ENCODE peak calls at places on chromosomes 12 and 14, in six cellular contexts. One of them, this sample, is unnamed.

GRCh38 chr14:101636081-101636560 is 74.8 kb downstream of the DIO3 start:
- DNase-seq in PC-3: no peak
- DNase-seq in DND-41: no peak
- DNase-seq in GM23248: no peak
- DNase-seq in CD8-positive, alpha-beta T cell: no peak
- DNase-seq in HCT116: no peak
- DNase-seq in this sample: no peak

GRCh38 chr14:102949801-102950451 is 27.5 kb downstream of the AMN start:
- DNase-seq in HCT116: no peak
- DNase-seq in CD8-positive, alpha-beta T cell: no peak
- DNase-seq in DND-41: no peak
- DNase-seq in PC-3: peak; percentile 21
- DNase-seq in GM23248: peak; percentile 25
- DNase-seq in this sample: no peak

GRCh38 chr14:66496188-66496807 is 10.1 kb downstream of the CCDC196 start:
- DNase-seq in GM23248: peak; percentile 9
- DNase-seq in PC-3: no peak
- DNase-seq in CD8-positive, alpha-beta T cell: no peak
- DNase-seq in DND-41: no peak
- DNase-seq in HCT116: no peak
- DNase-seq in this sample: no peak

GRCh38 chr12:124388679-124389536 is 94.0 kb downstream of the RFLNA start:
- DNase-seq in PC-3: peak; percentile 79
- DNase-seq in CD8-positive, alpha-beta T cell: peak; percentile 84
- DNase-seq in GM23248: peak; percentile 95
- DNase-seq in HCT116: no peak
- DNase-seq in DND-41: no peak
- DNase-seq in this sample: peak; percentile 95

GRCh38 chr14:106044949-106045596 is 518.7 kb downstream of the TMEM121 start:
- DNase-seq in DND-41: peak; percentile 85
- DNase-seq in GM23248: peak; percentile 40
- DNase-seq in CD8-positive, alpha-beta T cell: peak; percentile 85
- DNase-seq in PC-3: no peak
- DNase-seq in HCT116: peak; percentile 36
- DNase-seq in this sample: no peak

GRCh38 chr12:84596276-84596675 is 316.3 kb downstream of the SLC6A15 start:
- DNase-seq in GM23248: no peak
- DNase-seq in CD8-positive, alpha-beta T cell: no peak
- DNase-seq in HCT116: no peak
- DNase-seq in DND-41: no peak
- DNase-seq in PC-3: no peak
- DNase-seq in this sample: no peak

GRCh38 chr14:90785474-90785873 is 30.8 kb downstream of the TTC7B start:
- DNase-seq in HCT116: peak; percentile 12
- DNase-seq in GM23248: peak; percentile 24
- DNase-seq in PC-3: peak; percentile 22
- DNase-seq in CD8-positive, alpha-beta T cell: no peak
- DNase-seq in DND-41: no peak
- DNase-seq in this sample: peak; percentile 74

GRCh38 chr12:56237552-56237951 is 7.7 kb downstream of the SLC39A5 start:
- DNase-seq in HCT116: no peak
- DNase-seq in GM23248: no peak
- DNase-seq in DND-41: no peak
- DNase-seq in CD8-positive, alpha-beta T cell: no peak
- DNase-seq in PC-3: no peak
- DNase-seq in this sample: peak; percentile 70

GRCh38 chr14:33631021-33631420 is 319.9 kb downstream of the EGLN3 start:
- DNase-seq in PC-3: no peak
- DNase-seq in GM23248: peak; percentile 58
- DNase-seq in HCT116: no peak
- DNase-seq in CD8-positive, alpha-beta T cell: no peak
- DNase-seq in DND-41: no peak
- DNase-seq in this sample: no peak

GRCh38 chr14:54354096-54354495 is 42.7 kb upstream of the CDKN3 start:
- DNase-seq in DND-41: no peak
- DNase-seq in GM23248: no peak
- DNase-seq in HCT116: no peak
- DNase-seq in PC-3: peak; percentile 72
- DNase-seq in CD8-positive, alpha-beta T cell: no peak
- DNase-seq in this sample: no peak

GRCh38 chr14:31926652-31927347 is 150.3 kb upstream of the ARHGAP5 start:
- DNase-seq in DND-41: no peak
- DNase-seq in HCT116: no peak
- DNase-seq in GM23248: no peak
- DNase-seq in CD8-positive, alpha-beta T cell: no peak
- DNase-seq in PC-3: no peak
- DNase-seq in this sample: no peak

GRCh38 chr12:131281016-131281415 is 327.3 kb downstream of the ADGRD1 start:
- DNase-seq in HCT116: no peak
- DNase-seq in GM23248: no peak
- DNase-seq in PC-3: no peak
- DNase-seq in CD8-positive, alpha-beta T cell: no peak
- DNase-seq in DND-41: no peak
- DNase-seq in this sample: no peak

GRCh38 chr14:69012251-69012953 is 33.3 kb upstream of the ACTN1 start:
- DNase-seq in DND-41: no peak
- DNase-seq in GM23248: peak; percentile 53
- DNase-seq in HCT116: no peak
- DNase-seq in PC-3: no peak
- DNase-seq in CD8-positive, alpha-beta T cell: no peak
- DNase-seq in this sample: no peak

GRCh38 chr14:100696590-100696989 is 30.1 kb upstream of the DLK1 start:
- DNase-seq in GM23248: peak; percentile 20
- DNase-seq in HCT116: no peak
- DNase-seq in CD8-positive, alpha-beta T cell: no peak
- DNase-seq in PC-3: no peak
- DNase-seq in DND-41: no peak
- DNase-seq in this sample: no peak

GRCh38 chr12:55132816-55133215 is 6.6 kb downstream of the OR9K2 start:
- DNase-seq in DND-41: no peak
- DNase-seq in GM23248: no peak
- DNase-seq in HCT116: no peak
- DNase-seq in PC-3: peak; percentile 9
- DNase-seq in CD8-positive, alpha-beta T cell: no peak
- DNase-seq in this sample: no peak

GRCh38 chr12:66823857-66824570 is 145.1 kb upstream of the GRIP1 start:
- DNase-seq in PC-3: peak; percentile 97
- DNase-seq in DND-41: no peak
- DNase-seq in CD8-positive, alpha-beta T cell: no peak
- DNase-seq in HCT116: no peak
- DNase-seq in GM23248: no peak
- DNase-seq in this sample: no peak

GRCh38 chr14:75690010-75690409 is 29.0 kb downstream of the TTLL5 start:
- DNase-seq in DND-41: no peak
- DNase-seq in GM23248: no peak
- DNase-seq in PC-3: no peak
- DNase-seq in HCT116: no peak
- DNase-seq in CD8-positive, alpha-beta T cell: no peak
- DNase-seq in this sample: no peak

GRCh38 chr14:95829321-95829720 is 47.3 kb upstream of the TUNAR start:
- DNase-seq in HCT116: no peak
- DNase-seq in GM23248: no peak
- DNase-seq in DND-41: no peak
- DNase-seq in CD8-positive, alpha-beta T cell: no peak
- DNase-seq in PC-3: no peak
- DNase-seq in this sample: no peak

GRCh38 chr12:47817272-47818006 is 2.3 kb downstream of the HDAC7 start:
- DNase-seq in CD8-positive, alpha-beta T cell: no peak
- DNase-seq in DND-41: peak; percentile 41
- DNase-seq in PC-3: no peak
- DNase-seq in GM23248: peak; percentile 68
- DNase-seq in HCT116: no peak
- DNase-seq in this sample: peak; percentile 66

GRCh38 chr14:35810963-35811362 is 1.9 kb upstream of the RALGAPA1 start:
- DNase-seq in GM23248: no peak
- DNase-seq in HCT116: no peak
- DNase-seq in DND-41: no peak
- DNase-seq in CD8-positive, alpha-beta T cell: no peak
- DNase-seq in PC-3: no peak
- DNase-seq in this sample: no peak

GRCh38 chr14:35809597-35809996 is 502 bp upstream of the RALGAPA1 start:
- DNase-seq in DND-41: no peak
- DNase-seq in CD8-positive, alpha-beta T cell: no peak
- DNase-seq in HCT116: no peak
- DNase-seq in GM23248: no peak
- DNase-seq in PC-3: no peak
- DNase-seq in this sample: no peak

GRCh38 chr14:35806006-35806907 is 2.8 kb downstream of the RALGAPA1 start:
- DNase-seq in CD8-positive, alpha-beta T cell: no peak
- DNase-seq in HCT116: no peak
- DNase-seq in PC-3: no peak
- DNase-seq in GM23248: no peak
- DNase-seq in DND-41: no peak
- DNase-seq in this sample: no peak

GRCh38 chr14:35808076-35808657 is 928 bp downstream of the RALGAPA1 start:
- DNase-seq in CD8-positive, alpha-beta T cell: no peak
- DNase-seq in HCT116: no peak
- DNase-seq in GM23248: peak; percentile 69
- DNase-seq in PC-3: peak; percentile 67
- DNase-seq in DND-41: peak; percentile 33
- DNase-seq in this sample: peak; percentile 51

DNA sequence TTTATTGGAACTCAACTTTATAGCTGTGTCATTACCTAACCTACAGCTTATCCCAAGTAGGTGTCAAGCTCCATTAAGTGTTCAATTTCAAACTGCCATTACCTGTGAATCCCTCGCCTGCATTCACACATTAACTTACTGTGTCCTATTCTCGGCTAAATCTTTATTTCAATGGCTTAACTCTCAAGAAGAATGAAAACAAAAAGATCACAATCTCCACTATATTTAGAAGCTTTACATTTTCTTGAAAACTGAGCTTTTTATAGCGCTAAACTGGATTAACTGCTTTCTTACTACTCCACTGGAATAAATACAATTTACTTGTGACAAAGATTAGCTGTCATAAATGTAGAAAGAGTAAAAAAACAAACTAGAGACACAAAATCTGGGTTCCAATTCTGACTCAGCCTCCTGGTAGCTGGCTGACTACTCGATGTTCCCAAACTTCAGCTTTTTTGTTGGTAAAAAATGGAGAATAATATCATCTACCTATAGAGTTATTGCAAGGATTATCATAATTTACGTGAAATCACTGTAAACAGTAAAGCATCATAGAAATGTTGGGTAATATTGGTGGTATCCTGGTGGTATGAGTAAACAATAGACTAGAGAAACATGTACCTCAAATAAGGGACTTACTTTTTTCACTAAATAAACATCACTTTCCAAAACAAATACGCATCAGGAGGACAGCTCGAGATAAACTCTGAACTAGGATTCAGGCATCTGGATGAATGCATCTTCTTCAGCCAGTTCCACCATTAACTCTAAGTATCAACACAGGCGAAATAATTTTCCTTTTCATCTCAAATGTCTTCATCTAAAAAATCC is 1.7 kb downstream of the RALGAPA1 start:
- DNase-seq in CD8-positive, alpha-beta T cell: no peak
- DNase-seq in DND-41: no peak
- DNase-seq in GM23248: peak; percentile 4
- DNase-seq in PC-3: no peak
- DNase-seq in HCT116: no peak
- DNase-seq in this sample: no peak
- H3K4me3 ChIP-seq in CD8-positive, alpha-beta T cell: peak overlapping the region; percentile 10
- H3K4me3 ChIP-seq in DND-41: no peak overlapping the region
- H3K4me3 ChIP-seq in GM23248: peak overlapping the region; percentile 87
- H3K4me3 ChIP-seq in PC-3: peak overlapping the region; percentile 71
- H3K4me3 ChIP-seq in HCT116: peak overlapping the region; percentile 81
- H3K4me3 ChIP-seq in this sample: no peak overlapping the region

GRCh38 chr12:4293299-4293941 is 19.9 kb downstream of the CCND2 start:
- DNase-seq in PC-3: no peak
- DNase-seq in HCT116: no peak
- DNase-seq in DND-41: no peak
- DNase-seq in CD8-positive, alpha-beta T cell: peak; percentile 36
- DNase-seq in GM23248: no peak
- DNase-seq in this sample: peak; percentile 16
- H3K36me3 ChIP-seq in PC-3: no peaks in the 10 kb centered on the region
- H3K36me3 ChIP-seq in HCT116: no peaks in the 10 kb centered on the region
- H3K36me3 ChIP-seq in DND-41: no peaks in the 10 kb centered on the region
- H3K36me3 ChIP-seq in CD8-positive, alpha-beta T cell: peaks cover 61% of the 10 kb centered on the region
- H3K36me3 ChIP-seq in GM23248: no peaks in the 10 kb centered on the region
- H3K36me3 ChIP-seq in this sample: peaks cover 47% of the 10 kb centered on the region

DNA sequence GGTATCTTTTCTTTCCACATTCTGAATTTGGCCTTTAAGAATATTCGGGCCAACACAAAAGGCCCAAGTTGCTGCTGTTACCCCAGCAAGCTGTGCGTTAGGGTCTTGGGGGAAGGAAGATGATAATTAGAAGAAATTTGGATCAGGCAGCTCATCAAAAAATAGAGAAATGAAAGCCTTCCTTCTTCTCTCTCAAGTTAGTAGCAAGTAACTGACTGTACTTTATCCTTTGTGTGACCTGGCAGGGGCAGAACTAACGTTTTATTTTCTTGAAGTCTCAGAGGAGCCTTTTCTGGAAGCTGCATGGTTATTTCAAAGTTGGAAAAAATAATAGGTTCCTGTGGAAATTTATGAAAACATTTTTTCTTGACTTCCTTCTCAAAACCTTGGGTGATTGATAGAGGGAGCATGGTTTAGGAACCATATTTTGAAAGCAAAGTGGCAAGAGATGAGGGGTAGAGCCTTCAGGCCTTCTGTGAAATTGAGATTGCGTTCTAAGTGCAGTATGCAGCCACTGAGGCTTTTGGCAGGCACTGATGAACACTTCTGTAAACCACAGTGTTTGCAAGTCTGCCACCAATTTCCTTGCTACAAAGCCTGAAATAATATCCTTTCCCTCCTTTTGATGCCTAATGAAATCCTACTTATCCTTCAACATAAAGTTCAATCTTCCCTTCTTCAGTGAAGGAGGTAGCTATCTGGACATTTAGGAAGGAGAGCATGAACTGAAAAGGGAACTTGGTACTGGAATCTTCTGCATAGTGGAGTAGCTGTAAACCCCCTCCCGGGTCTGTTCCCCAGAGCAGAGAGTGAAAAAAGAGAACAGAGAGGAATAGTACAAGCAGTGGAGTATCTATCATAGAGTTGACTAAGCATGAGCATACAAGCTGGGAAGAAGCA is 123.2 kb downstream of the FGD4 start:
- DNase-seq in PC-3: no peak
- DNase-seq in CD8-positive, alpha-beta T cell: no peak
- DNase-seq in HCT116: no peak
- DNase-seq in GM23248: no peak
- DNase-seq in DND-41: no peak
- DNase-seq in this sample: no peak
- H3K4me3 ChIP-seq in PC-3: no peak overlapping the region
- H3K4me3 ChIP-seq in CD8-positive, alpha-beta T cell: no peak overlapping the region
- H3K4me3 ChIP-seq in HCT116: no peak overlapping the region
- H3K4me3 ChIP-seq in GM23248: no peak overlapping the region
- H3K4me3 ChIP-seq in DND-41: no peak overlapping the region
- H3K4me3 ChIP-seq in this sample: no peak overlapping the region

GRCh38 chr12:50452795-50453194 is 52.0 kb upstream of the DIP2B start:
- DNase-seq in DND-41: no peak
- DNase-seq in GM23248: no peak
- DNase-seq in CD8-positive, alpha-beta T cell: no peak
- DNase-seq in PC-3: no peak
- DNase-seq in HCT116: no peak
- DNase-seq in this sample: no peak
- H3K36me3 ChIP-seq in DND-41: peaks cover 82% of the 10 kb centered on the region
- H3K36me3 ChIP-seq in GM23248: peaks cover 43% of the 10 kb centered on the region
- H3K36me3 ChIP-seq in CD8-positive, alpha-beta T cell: peaks cover 5% of the 10 kb centered on the region
- H3K36me3 ChIP-seq in PC-3: peaks cover 27% of the 10 kb centered on the region
- H3K36me3 ChIP-seq in HCT116: peaks cover 16% of the 10 kb centered on the region
- H3K36me3 ChIP-seq in this sample: peaks cover 3% of the 10 kb centered on the region